ENCODE peak calls at places on chromosomes 3 and 15, in eight cellular contexts. E, X, T, R, J, S, P and V are unnamed samples.

GRCh38 chr15:45372032-45372995 is 6.0 kb downstream of the GATM start:
- DNase-seq in X (no peak), P (no peak), S (no peak), T (no peak), E (no peak), J (no peak), R (no peak), V (no peak)

GRCh38 chr3:135513106-135514063 is 452.1 kb upstream of the PPP2R3A start:
- DNase-seq in R (no peak), J (peak), E (peak), P (peak), T (no peak), S (no peak), X (peak), V (peak)

GRCh38 chr15:70234256-70234965 is 136.7 kb upstream of the TLE3 start:
- DNase-seq in E (peak), X (no peak), R (no peak), S (no peak), J (no peak), T (no peak), P (no peak), V (no peak)

GRCh38 chr3:128420720-128421438 is 45.8 kb downstream of the DNAJB8 start:
- DNase-seq in S (no peak), R (no peak), X (no peak), P (no peak), T (no peak), E (no peak), J (no peak), V (no peak)

GRCh38 chr3:14570864-14571263 is 30.7 kb upstream of the GRIP2 start:
- DNase-seq in J (no peak), E (no peak), R (no peak), P (no peak), X (no peak), T (no peak), S (no peak), V (no peak)

GRCh38 chr3:99607151-99607550 is 31.2 kb upstream of the COL8A1 start:
- DNase-seq in J (no peak), E (no peak), T (no peak), S (no peak), X (no peak), R (no peak), P (no peak), V (no peak)

GRCh38 chr3:175457301-175457700 is 598.2 kb downstream of the NAALADL2 start:
- DNase-seq in X (no peak), S (no peak), R (no peak), E (no peak), J (no peak), P (no peak), T (no peak), V (no peak)

GRCh38 chr15:39248204-39248603 is 332.7 kb upstream of the THBS1 start:
- DNase-seq in T (no peak), P (no peak), S (no peak), X (no peak), R (peak), E (peak), J (no peak), V (peak)

GRCh38 chr3:155516439-155516838 is 223.0 kb upstream of the STRIT1 start:
- DNase-seq in T (no peak), E (no peak), R (no peak), J (no peak), S (no peak), X (no peak), P (no peak), V (no peak)

GRCh38 chr3:176313426-176313825 is 883.9 kb downstream of the TBL1XR1 start:
- DNase-seq in X (no peak), J (no peak), P (no peak), E (no peak), T (no peak), S (no peak), R (no peak), V (no peak)

GRCh38 chr3:133540896-133541674 is 32.4 kb upstream of the CDV3 start:
- DNase-seq in T (no peak), X (peak), P (no peak), R (peak), J (no peak), E (peak), S (peak), V (peak)

GRCh38 chr15:88630141-88630721 is 8.6 kb upstream of the ISG20 start:
- DNase-seq in J (no peak), E (no peak), P (no peak), X (peak), S (no peak), R (no peak), T (no peak), V (no peak)

GRCh38 chr15:25939122-25939521 is 76.0 kb upstream of the ATP10A start:
- DNase-seq in R (no peak), J (no peak), P (no peak), X (no peak), S (peak), T (no peak), E (no peak), V (no peak)

GRCh38 chr3:197289726-197290125 is 8.7 kb downstream of the DLG1 start:
- DNase-seq in S (no peak), T (no peak), E (peak), J (no peak), P (no peak), X (no peak), R (no peak), V (no peak)
- TF ChIP-seq RAD21 in S (no peak), T (no peak), E (no peak), J (no peak), P (no peak), X (no peak), R (no peak), V (no peak)

GRCh38 chr3:12730511-12731234 is 28.4 kb downstream of the TMEM40 start:
- DNase-seq in S (no peak), J (no peak), P (no peak), E (no peak), T (no peak), R (no peak), X (no peak), V (no peak)
- TF ChIP-seq RAD21 in S (no peak), J (no peak), P (no peak), E (no peak), T (no peak), R (no peak), X (no peak), V (no peak)

GRCh38 chr3:9183011-9183410 is 66.4 kb downstream of the SRGAP3 start:
- DNase-seq in T (no peak), S (no peak), J (no peak), R (no peak), E (no peak), X (no peak), P (no peak), V (no peak)
- TF ChIP-seq RAD21 in T (no peak), S (no peak), J (no peak), R (no peak), E (no peak), X (no peak), P (no peak), V (no peak)

DNA sequence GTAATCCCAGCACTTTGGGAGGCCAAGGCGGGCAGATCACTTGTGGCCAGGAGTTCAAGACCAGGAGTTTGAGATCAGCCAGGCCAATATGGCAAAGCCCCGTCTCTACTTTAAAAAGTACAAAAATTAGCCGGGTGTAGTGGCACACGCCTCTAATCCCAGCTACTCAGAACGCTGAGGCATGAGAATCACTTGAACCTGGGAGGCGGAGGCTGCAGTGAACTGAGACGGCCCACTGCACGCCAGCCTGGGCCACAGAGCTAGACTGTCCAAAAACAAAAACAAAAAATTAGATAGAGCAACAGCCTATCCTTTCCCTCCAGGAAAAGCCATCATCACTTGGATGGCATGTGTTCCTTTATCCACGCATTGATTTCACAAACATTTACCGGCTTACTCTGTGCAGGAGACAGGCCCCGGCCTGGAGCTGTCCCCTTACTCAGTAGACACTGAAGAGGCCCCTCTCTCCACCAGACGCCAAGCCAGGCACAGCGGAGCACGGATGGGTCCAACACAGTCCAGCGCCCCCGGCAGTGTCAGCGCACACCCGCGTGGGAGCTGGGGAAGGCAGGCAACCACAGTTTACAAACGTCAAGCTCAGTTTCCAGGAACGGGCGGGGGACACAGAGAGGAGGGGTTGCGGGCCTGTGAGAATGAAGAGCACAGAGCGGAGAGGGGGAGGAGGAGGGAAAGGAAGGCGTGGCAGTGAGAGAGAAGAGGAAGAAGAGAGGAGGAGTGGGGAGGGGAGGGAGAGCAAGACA is 3.1 kb downstream of the GP5 start:
- DNase-seq in J (no peak), X (no peak), T (no peak), S (no peak), E (peak), R (peak), P (peak), V (no peak)
- TF ChIP-seq RAD21 in J (no peak), X (no peak), T (no peak), S (no peak), E (no peak), R (no peak), P (no peak), V (no peak)

GRCh38 chr3:46997453-46998091 is 18.1 kb downstream of the NBEAL2 start:
- DNase-seq in R (no peak), E (no peak), P (no peak), T (peak), J (no peak), X (no peak), S (no peak), V (no peak)
- TF ChIP-seq RAD21 in R (no peak), E (no peak), P (no peak), T (no peak), J (no peak), X (no peak), S (no peak), V (no peak)

GRCh38 chr3:46406440-46406785 is 453 bp downstream of the CCR5AS start:
- DNase-seq in P (peak), X (no peak), S (no peak), E (peak), T (no peak), R (no peak), J (no peak), V (no peak)

GRCh38 chr3:46409735-46410489 is 2.9 kb downstream of the CCRL2 start:
- DNase-seq in P (no peak), E (no peak), R (no peak), J (no peak), T (no peak), X (no peak), S (no peak), V (no peak)

GRCh38 chr3:46408853-46409252 is 1.8 kb downstream of the CCRL2 start:
- DNase-seq in X (no peak), J (no peak), E (no peak), T (no peak), R (no peak), P (peak), S (no peak), V (no peak)

GRCh38 chr3:46406786-46407611 is at the start of the genes CCR5AS and CCRL2:
- DNase-seq in S (no peak), E (peak), R (no peak), J (no peak), P (peak), X (no peak), T (no peak), V (no peak)

GRCh38 chr3:46407976-46408375 is 917 bp downstream of the CCRL2 start:
- DNase-seq in S (no peak), J (no peak), T (no peak), R (no peak), P (no peak), E (no peak), X (no peak), V (no peak)
- TF ChIP-seq RAD21 in S (no peak), J (no peak), T (no peak), R (no peak), P (no peak), E (no peak), X (no peak), V (no peak)

DNA sequence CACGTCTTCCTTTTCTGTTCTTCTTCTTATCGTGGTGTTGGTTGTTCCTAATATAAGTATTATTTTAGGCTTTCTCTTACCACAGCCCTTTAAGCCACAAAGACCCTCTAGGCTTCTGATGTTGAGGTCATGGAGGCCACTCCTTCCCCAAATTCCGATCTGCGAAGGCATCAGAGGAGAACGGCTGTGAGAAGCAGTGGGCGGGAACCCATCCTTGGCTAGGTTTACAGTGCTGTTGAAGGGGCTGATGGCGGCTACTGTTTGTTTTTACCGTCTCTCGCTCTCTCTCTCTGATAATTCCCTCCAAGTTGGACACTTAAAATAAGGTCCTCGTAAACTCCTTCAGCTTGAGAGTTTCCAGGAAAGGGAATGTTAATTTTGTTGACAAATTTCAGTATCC is 178.7 kb downstream of the OPA1 start:
- DNase-seq in J (no peak), P (no peak), X (no peak), S (no peak), E (no peak), R (no peak), T (no peak), V (no peak)
- TF ChIP-seq RAD21 in J (no peak), P (no peak), X (no peak), S (no peak), E (no peak), R (no peak), T (no peak), V (no peak)